ENCODE peak calls at places on chromosomes 5 and 9, in four cellular contexts. E, P, H and L are unnamed samples.

GRCh38 chr9:121686930-121687541 is 35.6 kb downstream of the DAB2IP start:
- DNase-seq in E (peak; percentile 73), P (peak; percentile 30), H (peak; percentile 45), L (peak; percentile 51)

GRCh38 chr5:54383941-54384340 is 71.6 kb upstream of the HSPB3 start:
- DNase-seq in E (no peak), P (no peak), H (no peak), L (no peak)

GRCh38 chr5:172688735-172689572 is 47.9 kb downstream of the NEURL1B start:
- DNase-seq in E (no peak), P (no peak), H (no peak), L (no peak)

GRCh38 chr9:72041775-72042194 is 18.6 kb downstream of the C9orf57 start:
- DNase-seq in E (no peak), P (peak; percentile 33), H (peak; percentile 72), L (peak; percentile 36)

GRCh38 chr5:16178745-16179372 is 732 bp downstream of the MARCHF11 start:
- DNase-seq in E (peak; percentile 17), P (no peak), H (no peak), L (peak; percentile 79)

GRCh38 chr5:172683264-172683663 is 42.2 kb downstream of the NEURL1B start:
- DNase-seq in E (no peak), P (no peak), H (no peak), L (no peak)

GRCh38 chr5:67166460-67166871 is 30.1 kb downstream of the CD180 start:
- DNase-seq in E (peak; percentile 65), P (no peak), H (no peak), L (peak; percentile 50)

GRCh38 chr9:118609355-118610044 is 759.7 kb downstream of the BRINP1 start:
- DNase-seq in E (no peak), P (no peak), H (peak; percentile 81), L (no peak)

GRCh38 chr5:96933764-96934163 is 2.1 kb upstream of the LNPEP start:
- DNase-seq in E (no peak), P (no peak), H (no peak), L (no peak)

GRCh38 chr5:54159153-54159836 is 151.1 kb downstream of the ARL15 start:
- DNase-seq in E (no peak), P (no peak), H (peak; percentile 74), L (no peak)

GRCh38 chr5:169595172-169595820 is 11.7 kb downstream of the SPDL1 start:
- DNase-seq in E (no peak), P (no peak), H (no peak), L (no peak)

GRCh38 chr5:53360811-53361210 is 119.6 kb upstream of the FST start:
- DNase-seq in E (no peak), P (peak; percentile 53), H (peak; percentile 75), L (no peak)

GRCh38 chr9:121684381-121685145 is 33.1 kb downstream of the DAB2IP start:
- DNase-seq in E (peak; percentile 21), P (no peak), H (no peak), L (peak; percentile 68)

GRCh38 chr5:159995841-159996240 is 13.1 kb upstream of the TTC1 start:
- DNase-seq in E (no peak), P (no peak), H (no peak), L (no peak)

GRCh38 chr9:629136-629535 is 212.4 kb upstream of the DMRT1 start:
- DNase-seq in E (no peak), P (no peak), H (no peak), L (no peak)

GRCh38 chr5:7815757-7816534 is 35.0 kb downstream of the CFAP90 start:
- DNase-seq in E (peak; percentile 67), P (peak; percentile 4), H (peak; percentile 42), L (peak; percentile 77)

GRCh38 chr5:4082966-4083564 is 487.4 kb downstream of the IRX1 start:
- DNase-seq in E (no peak), P (no peak), H (no peak), L (no peak)

GRCh38 chr5:17248999-17249634 is 31.7 kb downstream of the BASP1 start:
- DNase-seq in E (no peak), P (peak; percentile 94), H (peak; percentile 97), L (no peak)

GRCh38 chr9:35618854-35619799 is 914 bp upstream of the CD72 start:
- DNase-seq in E (peak; percentile 32), P (no peak), H (no peak), L (no peak)

GRCh38 chr5:52948418-52949076 is 40.6 kb upstream of the ITGA2 start:
- DNase-seq in E (peak; percentile 34), P (peak; percentile 69), H (peak; percentile 84), L (no peak)

GRCh38 chr5:111810087-111810486 is 53.1 kb upstream of the NREP start:
- DNase-seq in E (no peak), P (no peak), H (no peak), L (no peak)

GRCh38 chr9:13113201-13113600 is 166.3 kb downstream of the MPDZ start:
- DNase-seq in E (no peak), P (peak; percentile 16), H (peak; percentile 47), L (no peak)

GRCh38 chr9:19497276-19497675 is 88.5 kb downstream of the ACER2 start:
- DNase-seq in E (no peak), P (no peak), H (no peak), L (no peak)

GRCh38 chr9:38067611-38067891 is 1.5 kb downstream of the SHB start:
- DNase-seq in E (no peak), P (no peak), H (no peak), L (no peak)

GRCh38 chr9:112747094-112747493 is 3.5 kb upstream of the SNX30 start:
- DNase-seq in E (no peak), P (no peak), H (no peak), L (no peak)

GRCh38 chr9:13992136-13992798 is 321.7 kb downstream of the NFIB start:
- DNase-seq in E (no peak), P (no peak), H (no peak), L (no peak)

GRCh38 chr5:84255318-84255717 is 129.4 kb downstream of the EDIL3 start:
- DNase-seq in E (no peak), P (no peak), H (no peak), L (no peak)

GRCh38 chr9:105188746-105189145 is 55.7 kb upstream of the SLC44A1 start:
- DNase-seq in E (no peak), P (no peak), H (no peak), L (no peak)

GRCh38 chr5:109701252-109701651 is 11.5 kb downstream of the MAN2A1 start:
- DNase-seq in E (no peak), P (no peak), H (peak; percentile 10), L (no peak)

GRCh38 chr9:27162045-27162444 is 53.0 kb downstream of the TEK start:
- DNase-seq in E (no peak), P (peak; percentile 34), H (peak; percentile 42), L (no peak)

GRCh38 chr5:159886312-159886711 is 30.0 kb upstream of the ADRA1B start:
- DNase-seq in E (no peak), P (no peak), H (no peak), L (no peak)

GRCh38 chr5:71751422-71751821 is 32.3 kb downstream of the CARTPT start:
- DNase-seq in E (no peak), P (no peak), H (no peak), L (no peak)

GRCh38 chr5:35309365-35310130 is 79.3 kb upstream of the PRLR start:
- DNase-seq in E (no peak), P (no peak), H (no peak), L (no peak)

GRCh38 chr9:111622626-111623025 is 8.5 kb upstream of the DNAJC25 start:
- DNase-seq in E (no peak), P (no peak), H (peak; percentile 80), L (no peak)

GRCh38 chr9:91758491-91758981 is 191.5 kb downstream of the ROR2 start:
- DNase-seq in E (peak; percentile 39), P (no peak), H (peak; percentile 38), L (no peak)